ENCODE peak calls at places on chromosomes 5 and 9, in four cellular contexts. L is tibial artery; B is naive thymus-derived CD4-positive, alpha-beta T cell; R is psoas muscle. O is an unnamed sample. For H3K4me1, the result is how much of the 10 kb centered on the place peaks cover.

GRCh38 chr5:156595132-156595787 is 254.8 kb upstream of the PPP1R2B start:
- DNase-seq in B (no peak), L (peak), R (peak), O (peak)

GRCh38 chr9:134942421-134943119 is 24.9 kb upstream of the FCN1 start:
- DNase-seq in R (peak), L (no peak), B (no peak), O (no peak)

GRCh38 chr5:76709762-76710161 is 6.2 kb upstream of the F2R start:
- DNase-seq in L (no peak), B (no peak), R (no peak), O (no peak)

GRCh38 chr9:96574455-96574854 is 45.2 kb downstream of the CDC14B start:
- DNase-seq in B (no peak), R (no peak), L (no peak), O (no peak)

GRCh38 chr5:160342413-160342941 is 27.9 kb downstream of the C1QTNF2 start:
- DNase-seq in R (no peak), B (no peak), L (no peak), O (no peak)

GRCh38 chr5:65172486-65173129 is 309.1 kb downstream of the ADAMTS6 start:
- DNase-seq in B (peak), R (no peak), L (no peak), O (no peak)

GRCh38 chr5:2767089-2767488 is 15.6 kb upstream of the IRX2 start:
- DNase-seq in L (no peak), B (no peak), R (no peak), O (no peak)

GRCh38 chr9:84668204-84669007 is 1.1 kb upstream of the NTRK2 start:
- DNase-seq in B (peak), R (peak), L (peak), O (peak)

GRCh38 chr5:116479776-116480675 is 94.6 kb downstream of the SEMA6A start:
- DNase-seq in B (no peak), R (no peak), L (no peak), O (no peak)

GRCh38 chr9:31445960-31446359 is 938.5 kb upstream of the ACO1 start:
- DNase-seq in R (no peak), L (no peak), B (no peak), O (no peak)

GRCh38 chr5:97181856-97182545 is 1.0 kb downstream of the RIOK2 start:
- DNase-seq in B (no peak), L (no peak), R (no peak), O (no peak)

GRCh38 chr9:97615439-97616072 is 17.6 kb downstream of the TSTD2 start:
- DNase-seq in L (peak), R (no peak), B (peak), O (no peak)

GRCh38 chr9:136416427-136416826 is 6.0 kb downstream of the PMPCA start:
- DNase-seq in B (no peak), L (no peak), R (no peak), O (no peak)

GRCh38 chr5:135660826-135661555 is 82.2 kb upstream of the CXCL14 start:
- DNase-seq in L (no peak), R (no peak), B (no peak), O (no peak)

GRCh38 chr9:105413486-105414068 is 34.3 kb upstream of the FSD1L start:
- DNase-seq in L (no peak), B (no peak), R (no peak), O (no peak)

GRCh38 chr9:96817973-96818372 is 36.3 kb downstream of the ZNF782 start:
- DNase-seq in L (no peak), R (no peak), B (no peak), O (no peak)

GRCh38 chr5:82605441-82605973 is 327.4 kb upstream of the RPS23 start:
- DNase-seq in R (no peak), B (no peak), L (no peak), O (no peak)

GRCh38 chr5:108078882-108079281 is 303.0 kb downstream of the FBXL17 start:
- DNase-seq in B (no peak), L (no peak), R (no peak), O (no peak)
- H3K4me1 ChIP-seq in B (under half), L (under half), R (under half), O (under half)

GRCh38 chr5:172708183-172708505 is 62.9 kb downstream of the DUSP1 start:
- DNase-seq in L (no peak), B (no peak), R (no peak), O (no peak)

GRCh38 chr5:172710695-172711094 is 60.3 kb downstream of the DUSP1 start:
- DNase-seq in B (no peak), R (no peak), L (no peak), O (no peak)

GRCh38 chr5:172705576-172706084 is 64.6 kb downstream of the NEURL1B start:
- DNase-seq in B (no peak), L (no peak), R (no peak), O (no peak)

GRCh38 chr5:172706796-172707195 is 64.2 kb downstream of the DUSP1 start:
- DNase-seq in L (no peak), B (no peak), R (no peak), O (no peak)

GRCh38 chr5:172707285-172708182 is 63.5 kb downstream of the DUSP1 start:
- DNase-seq in R (peak), L (no peak), B (no peak), O (no peak)
- H3K4me3 ChIP-seq in R (no peak), L (no peak), B (no peak), O (no peak)

GRCh38 chr5:91281409-91281808 is 101.7 kb downstream of the ARRDC3 start:
- DNase-seq in L (no peak), R (no peak), B (no peak), O (no peak)

GRCh38 chr5:91280942-91281269 is 102.2 kb downstream of the ARRDC3 start:
- DNase-seq in L (no peak), B (no peak), R (no peak), O (no peak)

GRCh38 chr5:91277840-91278239 is 105.3 kb downstream of the ARRDC3 start:
- DNase-seq in L (no peak), B (no peak), R (no peak), O (no peak)

GRCh38 chr5:91282210-91282609 is 100.9 kb downstream of the ARRDC3 start:
- DNase-seq in R (no peak), B (no peak), L (no peak), O (no peak)

DNA sequence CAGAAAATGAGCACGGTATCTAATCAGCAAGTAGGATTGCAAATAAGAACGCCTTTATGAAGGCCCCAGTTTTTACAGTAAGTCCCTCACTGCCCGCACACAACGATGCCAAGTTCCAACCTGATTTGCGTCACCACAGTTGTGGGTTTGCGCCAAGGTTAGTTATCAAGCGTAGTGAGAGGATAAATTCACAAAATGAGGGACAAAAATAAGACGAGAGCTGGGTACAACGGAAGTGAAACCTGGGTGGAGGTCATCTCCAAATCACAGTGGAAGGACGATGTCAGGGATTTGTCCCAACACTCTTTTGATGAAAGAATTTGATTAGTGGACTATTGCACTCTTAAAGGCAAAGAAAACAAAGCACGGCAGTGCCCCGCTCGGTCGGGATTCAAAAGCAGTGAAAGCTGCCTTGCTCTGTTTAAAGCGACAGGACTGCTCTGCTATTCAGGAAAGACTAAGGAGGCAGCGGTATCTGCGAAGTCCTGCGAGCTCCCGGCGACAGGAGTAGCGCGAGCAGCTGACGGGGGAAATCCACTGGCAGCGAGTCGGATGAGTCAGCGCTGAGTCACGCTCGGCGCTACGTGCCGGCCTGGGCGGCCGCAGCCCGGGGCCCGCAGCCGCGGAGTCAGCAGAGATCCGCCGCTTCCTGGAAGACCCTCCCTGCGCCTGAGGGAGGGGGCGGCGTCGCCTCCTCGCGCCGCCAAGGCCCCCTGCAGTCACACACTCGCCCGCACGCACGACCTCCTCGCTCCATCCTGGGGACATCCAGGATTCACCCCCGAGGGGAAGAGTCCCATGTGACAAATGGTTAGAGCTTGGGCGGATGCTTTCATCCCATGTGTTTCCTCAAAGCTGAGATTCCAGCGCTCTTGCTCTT is 102.8 kb downstream of the ARRDC3 start:
- DNase-seq in B (peak), R (peak), L (peak), O (peak)
- H3K27ac ChIP-seq in B (peak), R (peak), L (peak), O (peak)

GRCh38 chr5:180803181-180804128 is 849 bp upstream of the MGAT1 start:
- DNase-seq in B (peak), R (peak), L (peak), O (peak)
- H3K4me1 ChIP-seq in B (half or more), R (half or more), L (under half), O (half or more)

DNA sequence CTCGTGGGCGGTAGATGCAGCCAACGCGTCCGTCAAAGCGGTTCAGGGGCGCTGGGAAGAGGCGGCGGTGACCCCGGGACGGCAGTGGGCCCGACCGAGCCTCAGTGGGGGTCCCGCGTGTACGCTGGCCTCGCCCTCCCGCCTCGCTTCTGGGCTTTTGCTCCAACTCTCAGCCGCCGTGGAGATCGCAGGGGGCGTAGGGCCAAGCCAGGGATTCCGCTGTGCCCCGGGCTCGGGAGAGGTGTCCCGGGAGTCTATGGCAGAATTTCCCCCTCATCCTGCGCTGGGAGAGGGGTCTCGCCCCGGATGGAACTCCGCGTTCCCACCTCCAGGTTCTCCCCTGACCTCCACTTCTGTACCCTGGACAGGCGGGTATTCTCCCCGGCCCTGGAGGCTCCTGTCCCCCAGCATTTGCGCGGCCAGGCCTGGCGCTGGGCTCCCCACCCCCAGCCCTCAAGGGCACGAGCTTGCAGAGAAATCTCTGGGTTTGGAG is 131.9 kb downstream of the MRPL36 start:
- DNase-seq in B (no peak), R (no peak), L (no peak), O (no peak)
- H3K4me3 ChIP-seq in B (no peak), R (peak), L (peak), O (peak)

DNA sequence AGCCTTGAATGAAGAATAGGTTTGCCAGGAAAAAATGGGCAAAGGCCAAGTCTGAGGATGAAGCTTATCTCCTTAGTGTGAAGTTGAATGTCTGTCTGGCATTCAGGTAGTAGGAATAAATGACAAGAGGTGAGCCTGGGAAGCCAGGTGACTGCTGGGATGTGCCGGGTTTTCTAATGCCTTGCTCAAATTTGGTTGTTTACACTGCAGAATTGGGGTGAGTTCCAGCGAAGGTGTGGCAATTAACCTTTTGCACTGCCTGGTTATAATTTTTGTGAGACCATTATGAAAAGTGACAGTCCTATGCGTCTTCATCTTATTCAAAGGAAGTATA is 73.6 kb downstream of the MAST4 start:
- DNase-seq in B (no peak), R (no peak), L (no peak), O (no peak)
- H3K27ac ChIP-seq in B (no peak), R (no peak), L (no peak), O (no peak)

DNA sequence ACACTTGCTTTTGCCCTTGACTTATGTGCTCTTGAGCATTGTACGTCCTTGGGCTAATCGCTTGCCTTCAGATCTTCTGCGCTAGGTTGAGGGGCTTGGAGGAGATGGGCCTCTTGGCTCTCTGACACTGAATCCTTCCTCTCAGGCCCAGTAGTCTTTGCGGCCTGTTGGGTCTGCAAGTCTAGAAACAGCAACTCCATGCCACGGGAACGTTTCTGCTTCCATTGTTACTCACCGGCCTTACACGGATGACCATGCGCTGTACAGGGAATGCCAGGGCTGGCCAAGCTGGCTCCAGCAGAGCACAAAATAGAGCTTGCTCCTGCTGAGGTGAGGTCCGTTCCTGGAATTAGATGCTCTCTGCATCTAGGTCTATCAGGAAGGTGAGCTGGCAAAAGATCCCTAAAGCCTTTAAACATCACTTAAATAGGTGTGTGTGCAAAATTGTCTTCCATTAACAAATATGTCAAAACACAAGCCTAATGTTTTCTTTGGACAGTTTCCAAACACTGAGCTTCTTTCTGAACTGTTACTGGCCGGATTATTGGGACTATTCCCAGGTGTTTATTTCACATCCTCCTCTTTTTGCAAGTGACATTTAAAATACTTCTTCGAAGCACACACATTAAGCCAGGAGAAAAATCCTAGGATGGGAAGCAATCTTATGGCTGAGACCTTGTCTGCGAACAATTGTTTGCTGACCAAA is 29.7 kb downstream of the DAPK1 start:
- DNase-seq in B (no peak), L (no peak), R (no peak), O (no peak)
- H3K4me1 ChIP-seq in B (under half), L (under half), R (under half), O (under half)

DNA sequence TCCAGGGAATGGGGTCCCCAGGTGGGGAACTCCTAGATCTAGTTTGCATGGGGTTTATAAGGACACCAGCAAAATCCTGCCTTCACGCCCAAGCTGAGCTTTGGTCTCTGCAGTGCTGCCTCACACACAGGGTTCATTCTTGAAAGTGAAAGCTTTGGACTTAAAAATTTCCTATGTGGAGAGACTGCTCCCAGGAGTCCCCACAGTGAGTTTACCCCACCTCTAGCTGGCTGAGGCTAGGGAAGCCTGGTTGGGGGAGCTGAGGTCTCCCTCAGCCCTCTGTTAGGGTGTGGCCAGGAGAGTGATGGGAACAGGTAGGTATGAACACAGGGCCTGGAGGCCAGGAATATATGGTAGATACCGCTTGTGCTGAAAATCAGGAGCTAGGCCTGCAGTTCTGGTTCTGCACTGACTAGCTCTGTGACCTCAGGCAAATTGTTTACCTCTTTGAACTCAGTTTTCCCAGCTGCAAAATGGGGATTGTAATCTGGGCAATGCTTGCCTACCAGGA is 41.5 kb upstream of the LARP1 start:
- DNase-seq in B (no peak), R (no peak), L (no peak), O (no peak)
- H3K4me3 ChIP-seq in B (no peak), R (no peak), L (no peak), O (no peak)